ENCODE peak calls at places on chromosomes 4 and X, in seven cellular contexts. H, J, V, P, G, R and C are unnamed samples. For H3K9me3 and H3K27me3, the result is how much of the 10 kb centered on the place peaks cover.

GRCh38 chr4:172851534-172851933 is 317.1 kb upstream of the GALNT7 start:
- DNase-seq in J (no peak), H (no peak), G (no peak), P (no peak), V (no peak), R (peak), C (no peak)

GRCh38 chr4:170884965-170885583 is 795.3 kb upstream of the AADAT start:
- DNase-seq in V (no peak), G (no peak), R (no peak), H (no peak), J (no peak), P (no peak), C (no peak)

GRCh38 chr4:80322716-80323115 is 12.8 kb upstream of the CFAP299 start:
- DNase-seq in G (no peak), H (peak), P (no peak), R (peak), V (no peak), J (no peak), C (no peak)

GRCh38 chr4:151012836-151013235 is 2.2 kb downstream of the LRBA start:
- DNase-seq in P (peak), H (peak), V (peak), R (no peak), G (no peak), J (no peak), C (no peak)

GRCh38 chr4:89347363-89347762 is 39.8 kb upstream of the GPRIN3 start:
- DNase-seq in R (no peak), P (no peak), H (no peak), J (no peak), V (no peak), G (no peak), C (no peak)

GRCh38 chr4:26791346-26791745 is 69.3 kb upstream of the STIM2 start:
- DNase-seq in R (no peak), G (no peak), J (no peak), V (no peak), H (no peak), P (no peak), C (no peak)

GRCh38 chrX:66019974-66020373 is 19.9 kb downstream of the VSIG4 start:
- DNase-seq in H (no peak), R (no peak), P (no peak), G (no peak), J (no peak), V (no peak), C (no peak)

GRCh38 chr4:83011779-83012630 is 1.4 kb upstream of the LIN54 start:
- DNase-seq in G (no peak), J (no peak), V (peak), R (peak), H (peak), P (peak), C (no peak)

GRCh38 chr4:110484767-110485166 is 8.8 kb downstream of the ENPEP start:
- DNase-seq in V (no peak), R (peak), P (no peak), H (no peak), G (peak), J (no peak), C (no peak)

DNA sequence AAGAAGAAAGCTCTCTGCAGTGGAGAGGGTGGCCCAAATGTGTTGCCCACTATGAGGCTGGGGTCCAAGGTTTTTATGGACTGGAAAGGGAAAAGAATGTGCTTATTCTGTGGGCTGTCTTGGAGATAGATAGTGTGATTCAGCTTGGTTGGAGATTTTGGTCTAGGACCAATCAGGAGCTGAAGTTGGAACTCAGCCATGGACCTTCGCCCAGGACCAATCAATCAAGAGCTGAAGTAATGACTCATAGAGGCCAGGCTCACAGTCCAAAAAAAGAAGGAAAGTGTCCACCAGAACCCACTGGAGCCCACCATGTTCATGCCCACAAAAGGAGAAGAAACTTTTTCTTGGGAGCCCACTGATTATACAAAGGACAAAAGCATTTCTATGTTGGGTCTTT is 369.5 kb downstream of the UBE2NL start:
- DNase-seq in R (no peak), H (no peak), V (no peak), P (no peak), G (no peak), J (no peak), C (no peak)
- H3K9me3 ChIP-seq in R (under half), H (under half), V (under half), P (under half), G (under half), J (under half), C (under half)

GRCh38 chrX:143869018-143869417 is 14.9 kb upstream of the UBE2NL start:
- DNase-seq in G (no peak), H (no peak), R (no peak), P (no peak), J (no peak), V (no peak), C (no peak)
- H3K27me3 ChIP-seq in G (under half), H (under half), R (under half), P (under half), J (under half), V (under half), C (under half)

GRCh38 chr4:48127231-48127881 is 6.7 kb downstream of the TXK start:
- DNase-seq in J (no peak), H (peak), V (no peak), R (no peak), P (no peak), G (no peak), C (no peak)
- H3K4me3 ChIP-seq in J (no peak), H (peak), V (peak), R (no peak), P (no peak), G (no peak), C (peak)

GRCh38 chr4:8350326-8350725 is 80.8 kb downstream of the HTRA3 start:
- DNase-seq in V (peak), R (no peak), J (no peak), H (no peak), G (no peak), P (no peak), C (no peak)

GRCh38 chr4:8352368-8353157 is 83.0 kb downstream of the HTRA3 start:
- DNase-seq in P (no peak), J (no peak), R (no peak), G (peak), H (peak), V (no peak), C (no peak)

GRCh38 chr4:8349664-8350225 is 80.2 kb downstream of the HTRA3 start:
- DNase-seq in P (no peak), R (no peak), V (peak), G (no peak), J (no peak), H (peak), C (no peak)

GRCh38 chr4:8351931-8352367 is 82.4 kb downstream of the HTRA3 start:
- DNase-seq in G (no peak), V (peak), J (no peak), P (no peak), R (peak), H (no peak), C (no peak)

DNA sequence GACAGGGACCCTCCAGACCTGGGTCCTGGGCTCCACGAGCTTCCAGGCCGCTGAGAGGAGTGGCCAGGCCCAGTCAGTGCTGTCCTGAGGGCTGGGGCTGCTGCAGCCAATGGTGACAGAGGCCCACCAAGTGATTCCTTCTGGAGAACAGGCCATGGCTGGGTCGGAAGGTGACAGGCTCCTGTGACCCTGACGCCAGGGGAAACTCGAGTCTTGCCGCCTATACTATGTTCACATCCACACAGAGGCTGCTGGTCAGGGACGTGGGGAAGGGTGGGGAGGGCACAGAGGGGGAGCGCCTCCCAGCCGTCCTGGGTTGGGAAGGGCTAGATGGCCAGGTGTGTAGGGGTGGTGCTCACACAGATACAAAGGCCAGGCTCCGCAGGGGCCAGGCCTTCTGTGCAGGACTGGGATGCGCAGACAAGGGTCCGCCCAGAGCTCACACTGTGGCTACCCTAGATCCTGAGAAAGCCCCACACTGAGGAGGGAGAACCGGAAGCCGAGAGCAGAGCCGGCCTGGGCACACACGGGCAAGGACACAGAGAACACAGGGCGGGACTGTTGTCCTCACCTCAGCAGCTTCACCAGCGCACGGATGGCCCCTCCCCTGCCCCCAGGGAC is 81.4 kb downstream of the HTRA3 start:
- DNase-seq in H (peak), V (peak), P (no peak), G (no peak), J (no peak), R (no peak), C (no peak)
- H3K9me3 ChIP-seq in H (under half), V (under half), P (under half), G (under half), J (under half), R (under half), C (under half)

GRCh38 chrX:28586891-28587635 is at the start of gene IL1RAPL1:
- DNase-seq in G (no peak), H (peak), P (no peak), V (no peak), R (peak), J (no peak), C (no peak)

GRCh38 chrX:28589048-28589447 is 1.8 kb downstream of the IL1RAPL1 start:
- DNase-seq in J (no peak), V (no peak), P (no peak), G (no peak), H (no peak), R (no peak), C (no peak)

GRCh38 chrX:28586291-28586690 is 955 bp upstream of the IL1RAPL1 start:
- DNase-seq in V (no peak), P (peak), G (no peak), H (peak), J (no peak), R (peak), C (no peak)

GRCh38 chrX:28591542-28591941 is 4.3 kb downstream of the IL1RAPL1 start:
- DNase-seq in H (no peak), G (no peak), V (no peak), R (no peak), P (no peak), J (no peak), C (no peak)

GRCh38 chrX:28590394-28590793 is 3.1 kb downstream of the IL1RAPL1 start:
- DNase-seq in H (no peak), J (no peak), G (no peak), P (no peak), V (no peak), R (peak), C (no peak)
- H3K27me3 ChIP-seq in H (under half), J (under half), G (under half), P (under half), V (under half), R (under half), C (under half)

DNA sequence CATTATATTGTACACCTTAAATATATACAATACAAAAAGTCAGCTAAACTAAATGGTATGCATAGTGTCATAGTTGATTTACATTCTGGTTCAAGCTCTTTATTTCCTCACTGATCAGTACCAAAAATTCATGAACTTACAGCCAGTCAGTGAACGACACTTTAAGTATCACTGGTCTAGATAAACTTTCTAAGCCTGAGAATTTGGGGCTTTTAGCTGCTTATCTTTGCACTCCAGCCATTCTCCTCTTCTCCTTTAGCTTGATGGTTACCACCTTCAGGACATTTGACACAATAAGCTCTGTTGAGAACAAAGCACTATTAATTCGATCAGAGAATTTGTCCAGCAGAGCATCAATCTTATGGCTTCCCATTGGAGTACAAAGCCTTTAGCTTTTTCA is 83.0 kb upstream of the ALG13 start:
- DNase-seq in J (no peak), G (no peak), P (no peak), H (no peak), R (no peak), V (no peak), C (no peak)
- H3K4me3 ChIP-seq in J (no peak), G (no peak), P (no peak), H (no peak), R (no peak), V (no peak), C (no peak)

DNA sequence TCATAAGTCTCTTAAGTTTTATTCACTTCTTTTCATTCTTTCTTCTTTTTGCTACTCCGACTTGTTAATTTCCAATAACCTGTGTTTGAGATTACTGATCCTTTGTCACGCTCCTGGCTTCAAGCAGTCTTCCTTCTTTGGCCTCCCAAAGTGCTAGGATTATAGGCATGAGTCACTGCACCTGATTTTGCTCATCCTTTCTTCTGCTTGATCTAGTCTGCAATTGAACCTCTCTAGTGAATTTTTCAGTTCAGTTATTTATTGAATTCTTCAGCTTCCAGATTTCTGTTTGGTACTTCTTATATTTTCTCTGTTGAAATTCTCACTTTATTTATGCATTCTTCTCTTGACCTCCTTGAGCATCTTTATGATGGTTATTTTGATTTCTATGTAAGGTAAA is 38.6 kb upstream of the SYTL5 start:
- DNase-seq in V (no peak), P (no peak), R (no peak), J (no peak), G (no peak), H (no peak), C (no peak)
- H3K9me3 ChIP-seq in V (under half), P (under half), R (under half), J (under half), G (under half), H (under half), C (under half)

DNA sequence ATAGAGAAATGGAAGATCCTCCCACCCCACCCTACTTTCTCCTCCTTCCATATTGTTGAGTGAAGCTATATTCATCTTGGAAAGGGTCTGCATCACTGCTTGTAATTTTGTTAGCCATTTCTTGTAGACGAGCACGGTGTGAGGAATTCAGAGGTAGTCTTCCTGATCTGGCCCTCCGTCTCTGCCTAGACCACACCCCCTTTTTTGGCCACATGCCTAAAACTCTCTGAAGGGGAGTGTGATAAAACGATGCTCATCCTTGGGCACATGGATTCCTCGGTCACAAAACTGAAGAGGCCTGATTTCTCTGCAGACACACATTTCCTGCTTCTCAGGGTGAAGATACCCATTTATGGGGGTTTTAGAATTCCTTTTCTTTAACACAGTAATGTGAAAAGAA is 182.8 kb downstream of the LARP7 start:
- DNase-seq in G (no peak), V (no peak), R (no peak), J (no peak), H (no peak), P (no peak), C (no peak)
- H3K27me3 ChIP-seq in G (under half), V (under half), R (under half), J (under half), H (under half), P (under half), C (under half)